ENCODE peak calls at places on chromosomes 16 and 17, in four cellular contexts. One of them, this sample, is unnamed.

GRCh38 chr17:72332367-72332766 is 211.5 kb downstream of the SOX9 start:
- DNase-seq in COR-L47: no peak
- DNase-seq in astrocyte of the hippocampus: no peak
- DNase-seq in activated CD8-positive, alpha-beta memory T cell treated with anti-CD3 and anti-CD28 coated beads, Interleukin-2, amount 50 U/mL, for 48 hours: no peak
- DNase-seq in this sample: no peak

GRCh38 chr16:9092963-9093477 is 1.6 kb downstream of the HAPSTR1 start:
- DNase-seq in COR-L47: peak; percentile 10
- DNase-seq in astrocyte of the hippocampus: peak; percentile 31
- DNase-seq in activated CD8-positive, alpha-beta memory T cell treated with anti-CD3 and anti-CD28 coated beads, Interleukin-2, amount 50 U/mL, for 48 hours: no peak
- DNase-seq in this sample: no peak

GRCh38 chr17:51456942-51457341 is 196.6 kb downstream of the UTP18 start:
- DNase-seq in COR-L47: no peak
- DNase-seq in astrocyte of the hippocampus: no peak
- DNase-seq in activated CD8-positive, alpha-beta memory T cell treated with anti-CD3 and anti-CD28 coated beads, Interleukin-2, amount 50 U/mL, for 48 hours: no peak
- DNase-seq in this sample: no peak

GRCh38 chr16:55249361-55249760 is 74.6 kb upstream of the IRX6 start:
- DNase-seq in COR-L47: no peak
- DNase-seq in astrocyte of the hippocampus: no peak
- DNase-seq in activated CD8-positive, alpha-beta memory T cell treated with anti-CD3 and anti-CD28 coated beads, Interleukin-2, amount 50 U/mL, for 48 hours: no peak
- DNase-seq in this sample: no peak

GRCh38 chr17:16495561-16495960 is 3.6 kb upstream of the LRRC75A start:
- DNase-seq in COR-L47: no peak
- DNase-seq in astrocyte of the hippocampus: no peak
- DNase-seq in activated CD8-positive, alpha-beta memory T cell treated with anti-CD3 and anti-CD28 coated beads, Interleukin-2, amount 50 U/mL, for 48 hours: no peak
- DNase-seq in this sample: no peak

GRCh38 chr17:83012873-83013778 is 66.3 kb upstream of the METRNL start:
- DNase-seq in COR-L47: no peak
- DNase-seq in astrocyte of the hippocampus: peak; percentile 68
- DNase-seq in activated CD8-positive, alpha-beta memory T cell treated with anti-CD3 and anti-CD28 coated beads, Interleukin-2, amount 50 U/mL, for 48 hours: no peak
- DNase-seq in this sample: peak; percentile 60

GRCh38 chr17:78381601-78382168 is 3.2 kb downstream of the PGS1 start:
- DNase-seq in COR-L47: no peak
- DNase-seq in astrocyte of the hippocampus: peak; percentile 52
- DNase-seq in activated CD8-positive, alpha-beta memory T cell treated with anti-CD3 and anti-CD28 coated beads, Interleukin-2, amount 50 U/mL, for 48 hours: no peak
- DNase-seq in this sample: no peak

GRCh38 chr16:87713469-87714229 is 52.1 kb downstream of the KLHDC4 start:
- DNase-seq in COR-L47: no peak
- DNase-seq in astrocyte of the hippocampus: no peak
- DNase-seq in activated CD8-positive, alpha-beta memory T cell treated with anti-CD3 and anti-CD28 coated beads, Interleukin-2, amount 50 U/mL, for 48 hours: no peak
- DNase-seq in this sample: no peak

GRCh38 chr17:33291248-33292183 is 1.6 kb downstream of the ASIC2 start:
- DNase-seq in COR-L47: no peak
- DNase-seq in astrocyte of the hippocampus: peak; percentile 57
- DNase-seq in activated CD8-positive, alpha-beta memory T cell treated with anti-CD3 and anti-CD28 coated beads, Interleukin-2, amount 50 U/mL, for 48 hours: no peak
- DNase-seq in this sample: no peak

GRCh38 chr16:27852116-27852515 is 211.4 kb downstream of the GSG1L start:
- DNase-seq in COR-L47: no peak
- DNase-seq in astrocyte of the hippocampus: no peak
- DNase-seq in activated CD8-positive, alpha-beta memory T cell treated with anti-CD3 and anti-CD28 coated beads, Interleukin-2, amount 50 U/mL, for 48 hours: peak; percentile 8
- DNase-seq in this sample: peak; percentile 73

GRCh38 chr17:73192219-73192893 is 499 bp upstream of the COG1 start:
- DNase-seq in COR-L47: peak; percentile 76
- DNase-seq in astrocyte of the hippocampus: peak; percentile 85
- DNase-seq in activated CD8-positive, alpha-beta memory T cell treated with anti-CD3 and anti-CD28 coated beads, Interleukin-2, amount 50 U/mL, for 48 hours: peak; percentile 85
- DNase-seq in this sample: peak; percentile 93

GRCh38 chr16:65936096-65936495 is 430.4 kb upstream of the CDH5 start:
- DNase-seq in COR-L47: no peak
- DNase-seq in astrocyte of the hippocampus: no peak
- DNase-seq in activated CD8-positive, alpha-beta memory T cell treated with anti-CD3 and anti-CD28 coated beads, Interleukin-2, amount 50 U/mL, for 48 hours: no peak
- DNase-seq in this sample: no peak

GRCh38 chr17:81419333-81419885 is 24.2 kb downstream of the BAHCC1 start:
- DNase-seq in COR-L47: peak; percentile 93
- DNase-seq in astrocyte of the hippocampus: peak; percentile 92
- DNase-seq in activated CD8-positive, alpha-beta memory T cell treated with anti-CD3 and anti-CD28 coated beads, Interleukin-2, amount 50 U/mL, for 48 hours: no peak
- DNase-seq in this sample: peak; percentile 97

GRCh38 chr17:63911657-63912100 is 621 bp upstream of the CSHL1 start:
- DNase-seq in COR-L47: no peak
- DNase-seq in astrocyte of the hippocampus: peak; percentile 46
- DNase-seq in activated CD8-positive, alpha-beta memory T cell treated with anti-CD3 and anti-CD28 coated beads, Interleukin-2, amount 50 U/mL, for 48 hours: peak; percentile 88
- DNase-seq in this sample: no peak

GRCh38 chr17:19269102-19269501 is 31.9 kb downstream of the EPN2 start:
- DNase-seq in COR-L47: no peak
- DNase-seq in astrocyte of the hippocampus: no peak
- DNase-seq in activated CD8-positive, alpha-beta memory T cell treated with anti-CD3 and anti-CD28 coated beads, Interleukin-2, amount 50 U/mL, for 48 hours: no peak
- DNase-seq in this sample: no peak

GRCh38 chr17:9928601-9929341 is 23.7 kb upstream of the RCVRN start:
- DNase-seq in COR-L47: no peak
- DNase-seq in astrocyte of the hippocampus: peak; percentile 74
- DNase-seq in activated CD8-positive, alpha-beta memory T cell treated with anti-CD3 and anti-CD28 coated beads, Interleukin-2, amount 50 U/mL, for 48 hours: no peak
- DNase-seq in this sample: no peak